ENCODE peak calls at places on chromosomes 7 and 10, in five cellular contexts. V is neural progenitor cell; J is HEK293T; Z is effector memory CD8-positive, alpha-beta T cell; E is amniotic stem cell. Y is an unnamed sample.

GRCh38 chr7:25389489-25390106 is 161.3 kb upstream of the NPVF start:
- DNase-seq in V (peak; percentile 60), J (peak; percentile 50), Z (no peak), E (no peak), Y (peak; percentile 62)

GRCh38 chr10:17671307-17671706 is 27.4 kb downstream of the STAM start:
- DNase-seq in V (peak; percentile 31), J (no peak), Z (no peak), E (no peak), Y (no peak)

GRCh38 chr10:30902621-30903396 is 128.9 kb downstream of the ZNF438 start:
- DNase-seq in V (no peak), J (no peak), Z (no peak), E (no peak), Y (no peak)

GRCh38 chr7:50283206-50283605 is 21.3 kb upstream of the IKZF1 start:
- DNase-seq in V (no peak), J (no peak), Z (no peak), E (no peak), Y (no peak)

GRCh38 chr7:144534655-144535395 is 131.3 kb upstream of the NOBOX start:
- DNase-seq in V (peak; percentile 55), J (no peak), Z (no peak), E (no peak), Y (no peak)

GRCh38 chr10:118374404-118374803 is 32.3 kb upstream of the FAM204A start:
- DNase-seq in V (no peak), J (no peak), Z (no peak), E (no peak), Y (no peak)

GRCh38 chr10:101172741-101173140 is 41.6 kb downstream of the TLX1 start:
- DNase-seq in V (no peak), J (no peak), Z (no peak), E (no peak), Y (no peak)

GRCh38 chr7:33805630-33806233 is 99.6 kb upstream of the BMPER start:
- DNase-seq in V (no peak), J (no peak), Z (no peak), E (peak; percentile 8), Y (no peak)

GRCh38 chr7:58086461-58086860 is 636.5 kb downstream of the ZNF716 start:
- DNase-seq in V (no peak), J (no peak), Z (no peak), E (no peak), Y (no peak)

GRCh38 chr10:76125900-76126299 is 694.5 kb downstream of the LRMDA start:
- DNase-seq in V (no peak), J (no peak), Z (no peak), E (no peak), Y (no peak)

GRCh38 chr10:78248651-78249464 is 215.2 kb downstream of the RPS24 start:
- DNase-seq in V (no peak), J (no peak), Z (no peak), E (no peak), Y (no peak)

GRCh38 chr10:5829267-5829666 is 16.0 kb upstream of the GDI2 start:
- DNase-seq in V (no peak), J (no peak), Z (no peak), E (no peak), Y (no peak)

GRCh38 chr7:105677395-105677701 is 96.1 kb upstream of the EFCAB10 start:
- DNase-seq in V (no peak), J (no peak), Z (no peak), E (no peak), Y (no peak)

Y was measured in NCI-H446.